ENCODE peak calls at places on chromosomes 6 and 20, in six cellular contexts. One of them, this sample, is unnamed.

GRCh38 chr6:159390384-159390783 is 221.2 kb downstream of the FNDC1 start:
- DNase-seq in NCI-H510A treated with DMSO at 0.1 percent for 48 hours: no peak
- DNase-seq in activated CD4-positive, alpha-beta memory T cell treated with anti-CD3 and anti-CD28 coated beads, Interleukin-2, amount 10 ng/mL, durations not matched to agents 7 days and 5 days: no peak
- DNase-seq in mesendoderm: no peak
- DNase-seq in M059J: no peak
- DNase-seq in HCEC 1CT: no peak
- DNase-seq in this sample: no peak

GRCh38 chr6:24827162-24827561 is 28.4 kb upstream of the ARMH2 start:
- DNase-seq in NCI-H510A treated with DMSO at 0.1 percent for 48 hours: no peak
- DNase-seq in activated CD4-positive, alpha-beta memory T cell treated with anti-CD3 and anti-CD28 coated beads, Interleukin-2, amount 10 ng/mL, durations not matched to agents 7 days and 5 days: no peak
- DNase-seq in mesendoderm: no peak
- DNase-seq in M059J: no peak
- DNase-seq in HCEC 1CT: no peak
- DNase-seq in this sample: no peak

GRCh38 chr6:143962644-143962929 is 45.5 kb downstream of the PLAGL1 start:
- DNase-seq in NCI-H510A treated with DMSO at 0.1 percent for 48 hours: no peak
- DNase-seq in activated CD4-positive, alpha-beta memory T cell treated with anti-CD3 and anti-CD28 coated beads, Interleukin-2, amount 10 ng/mL, durations not matched to agents 7 days and 5 days: no peak
- DNase-seq in mesendoderm: peak; percentile 74
- DNase-seq in M059J: peak; percentile 42
- DNase-seq in HCEC 1CT: peak; percentile 36
- DNase-seq in this sample: no peak

GRCh38 chr6:88455317-88455716 is 289.2 kb upstream of the CNR1 start:
- DNase-seq in NCI-H510A treated with DMSO at 0.1 percent for 48 hours: no peak
- DNase-seq in activated CD4-positive, alpha-beta memory T cell treated with anti-CD3 and anti-CD28 coated beads, Interleukin-2, amount 10 ng/mL, durations not matched to agents 7 days and 5 days: no peak
- DNase-seq in mesendoderm: no peak
- DNase-seq in M059J: no peak
- DNase-seq in HCEC 1CT: no peak
- DNase-seq in this sample: no peak

GRCh38 chr6:157535354-157536217 is 154.6 kb downstream of the ZDHHC14 start:
- DNase-seq in NCI-H510A treated with DMSO at 0.1 percent for 48 hours: no peak
- DNase-seq in activated CD4-positive, alpha-beta memory T cell treated with anti-CD3 and anti-CD28 coated beads, Interleukin-2, amount 10 ng/mL, durations not matched to agents 7 days and 5 days: peak; percentile 36
- DNase-seq in mesendoderm: no peak
- DNase-seq in M059J: peak; percentile 90
- DNase-seq in HCEC 1CT: peak; percentile 67
- DNase-seq in this sample: no peak

GRCh38 chr6:150395388-150396009 is 26.7 kb downstream of the IYD start:
- DNase-seq in NCI-H510A treated with DMSO at 0.1 percent for 48 hours: peak; percentile 70
- DNase-seq in activated CD4-positive, alpha-beta memory T cell treated with anti-CD3 and anti-CD28 coated beads, Interleukin-2, amount 10 ng/mL, durations not matched to agents 7 days and 5 days: peak; percentile 38
- DNase-seq in mesendoderm: peak; percentile 82
- DNase-seq in M059J: peak; percentile 55
- DNase-seq in HCEC 1CT: no peak
- DNase-seq in this sample: peak; percentile 47

GRCh38 chr20:17809714-17810631 is 110.2 kb downstream of the BANF2 start:
- DNase-seq in NCI-H510A treated with DMSO at 0.1 percent for 48 hours: no peak
- DNase-seq in activated CD4-positive, alpha-beta memory T cell treated with anti-CD3 and anti-CD28 coated beads, Interleukin-2, amount 10 ng/mL, durations not matched to agents 7 days and 5 days: no peak
- DNase-seq in mesendoderm: peak; percentile 12
- DNase-seq in M059J: peak; percentile 61
- DNase-seq in HCEC 1CT: peak; percentile 49
- DNase-seq in this sample: no peak

GRCh38 chr6:145096846-145097245 is 638.5 kb downstream of the EPM2A start:
- DNase-seq in NCI-H510A treated with DMSO at 0.1 percent for 48 hours: no peak
- DNase-seq in activated CD4-positive, alpha-beta memory T cell treated with anti-CD3 and anti-CD28 coated beads, Interleukin-2, amount 10 ng/mL, durations not matched to agents 7 days and 5 days: no peak
- DNase-seq in mesendoderm: no peak
- DNase-seq in M059J: peak; percentile 39
- DNase-seq in HCEC 1CT: no peak
- DNase-seq in this sample: peak; percentile 21

GRCh38 chr6:70150521-70150920 is 152.4 kb downstream of the COL9A1 start:
- DNase-seq in NCI-H510A treated with DMSO at 0.1 percent for 48 hours: no peak
- DNase-seq in activated CD4-positive, alpha-beta memory T cell treated with anti-CD3 and anti-CD28 coated beads, Interleukin-2, amount 10 ng/mL, durations not matched to agents 7 days and 5 days: no peak
- DNase-seq in mesendoderm: no peak
- DNase-seq in M059J: no peak
- DNase-seq in HCEC 1CT: no peak
- DNase-seq in this sample: no peak

GRCh38 chr6:46914279-46914810 is 7.4 kb downstream of the ADGRF5 start:
- DNase-seq in NCI-H510A treated with DMSO at 0.1 percent for 48 hours: no peak
- DNase-seq in activated CD4-positive, alpha-beta memory T cell treated with anti-CD3 and anti-CD28 coated beads, Interleukin-2, amount 10 ng/mL, durations not matched to agents 7 days and 5 days: no peak
- DNase-seq in mesendoderm: peak; percentile 58
- DNase-seq in M059J: peak; percentile 49
- DNase-seq in HCEC 1CT: no peak
- DNase-seq in this sample: peak; percentile 14

GRCh38 chr20:49610701-49611538 is 43.0 kb upstream of the PTGIS start:
- DNase-seq in NCI-H510A treated with DMSO at 0.1 percent for 48 hours: peak; percentile 79
- DNase-seq in activated CD4-positive, alpha-beta memory T cell treated with anti-CD3 and anti-CD28 coated beads, Interleukin-2, amount 10 ng/mL, durations not matched to agents 7 days and 5 days: peak; percentile 83
- DNase-seq in mesendoderm: peak; percentile 96
- DNase-seq in M059J: peak; percentile 70
- DNase-seq in HCEC 1CT: peak; percentile 42
- DNase-seq in this sample: peak; percentile 39

GRCh38 chr20:825710-826421 is 7.6 kb upstream of the FAM110A start:
- DNase-seq in NCI-H510A treated with DMSO at 0.1 percent for 48 hours: no peak
- DNase-seq in activated CD4-positive, alpha-beta memory T cell treated with anti-CD3 and anti-CD28 coated beads, Interleukin-2, amount 10 ng/mL, durations not matched to agents 7 days and 5 days: no peak
- DNase-seq in mesendoderm: no peak
- DNase-seq in M059J: no peak
- DNase-seq in HCEC 1CT: no peak
- DNase-seq in this sample: no peak

GRCh38 chr6:113732384-113732966 is 124.7 kb upstream of the MARCKS start:
- DNase-seq in NCI-H510A treated with DMSO at 0.1 percent for 48 hours: peak; percentile 5
- DNase-seq in activated CD4-positive, alpha-beta memory T cell treated with anti-CD3 and anti-CD28 coated beads, Interleukin-2, amount 10 ng/mL, durations not matched to agents 7 days and 5 days: no peak
- DNase-seq in mesendoderm: no peak
- DNase-seq in M059J: peak; percentile 15
- DNase-seq in HCEC 1CT: no peak
- DNase-seq in this sample: peak; percentile 60

GRCh38 chr6:69232506-69233194 is 564.2 kb downstream of the LMBRD1 start:
- DNase-seq in NCI-H510A treated with DMSO at 0.1 percent for 48 hours: peak; percentile 45
- DNase-seq in activated CD4-positive, alpha-beta memory T cell treated with anti-CD3 and anti-CD28 coated beads, Interleukin-2, amount 10 ng/mL, durations not matched to agents 7 days and 5 days: peak; percentile 58
- DNase-seq in mesendoderm: peak; percentile 78
- DNase-seq in M059J: peak; percentile 66
- DNase-seq in HCEC 1CT: peak; percentile 2
- DNase-seq in this sample: no peak

GRCh38 chr6:170147832-170148708 is 142.8 kb downstream of the DLL1 start:
- DNase-seq in NCI-H510A treated with DMSO at 0.1 percent for 48 hours: no peak
- DNase-seq in activated CD4-positive, alpha-beta memory T cell treated with anti-CD3 and anti-CD28 coated beads, Interleukin-2, amount 10 ng/mL, durations not matched to agents 7 days and 5 days: peak; percentile 73
- DNase-seq in mesendoderm: peak; percentile 73
- DNase-seq in M059J: no peak
- DNase-seq in HCEC 1CT: no peak
- DNase-seq in this sample: peak; percentile 17

GRCh38 chr20:32191873-32192272 is 15.7 kb downstream of the PLAGL2 start:
- DNase-seq in NCI-H510A treated with DMSO at 0.1 percent for 48 hours: no peak
- DNase-seq in activated CD4-positive, alpha-beta memory T cell treated with anti-CD3 and anti-CD28 coated beads, Interleukin-2, amount 10 ng/mL, durations not matched to agents 7 days and 5 days: no peak
- DNase-seq in mesendoderm: no peak
- DNase-seq in M059J: no peak
- DNase-seq in HCEC 1CT: no peak
- DNase-seq in this sample: no peak

GRCh38 chr6:159985296-159985940 is 16.5 kb downstream of the IGF2R start:
- DNase-seq in NCI-H510A treated with DMSO at 0.1 percent for 48 hours: no peak
- DNase-seq in activated CD4-positive, alpha-beta memory T cell treated with anti-CD3 and anti-CD28 coated beads, Interleukin-2, amount 10 ng/mL, durations not matched to agents 7 days and 5 days: no peak
- DNase-seq in mesendoderm: no peak
- DNase-seq in M059J: no peak
- DNase-seq in HCEC 1CT: no peak
- DNase-seq in this sample: no peak

GRCh38 chr6:100378576-100378975 is 86.1 kb downstream of the SIM1 start:
- DNase-seq in NCI-H510A treated with DMSO at 0.1 percent for 48 hours: no peak
- DNase-seq in activated CD4-positive, alpha-beta memory T cell treated with anti-CD3 and anti-CD28 coated beads, Interleukin-2, amount 10 ng/mL, durations not matched to agents 7 days and 5 days: no peak
- DNase-seq in mesendoderm: no peak
- DNase-seq in M059J: peak; percentile 10
- DNase-seq in HCEC 1CT: no peak
- DNase-seq in this sample: no peak

GRCh38 chr20:44495802-44496481 is 20.3 kb downstream of the TTPAL start:
- DNase-seq in NCI-H510A treated with DMSO at 0.1 percent for 48 hours: no peak
- DNase-seq in activated CD4-positive, alpha-beta memory T cell treated with anti-CD3 and anti-CD28 coated beads, Interleukin-2, amount 10 ng/mL, durations not matched to agents 7 days and 5 days: no peak
- DNase-seq in mesendoderm: no peak
- DNase-seq in M059J: peak; percentile 100
- DNase-seq in HCEC 1CT: peak; percentile 100
- DNase-seq in this sample: no peak

GRCh38 chr6:166771701-166772100 is 144.7 kb upstream of the RPS6KA2 start:
- DNase-seq in NCI-H510A treated with DMSO at 0.1 percent for 48 hours: no peak
- DNase-seq in activated CD4-positive, alpha-beta memory T cell treated with anti-CD3 and anti-CD28 coated beads, Interleukin-2, amount 10 ng/mL, durations not matched to agents 7 days and 5 days: no peak
- DNase-seq in mesendoderm: no peak
- DNase-seq in M059J: no peak
- DNase-seq in HCEC 1CT: no peak
- DNase-seq in this sample: no peak

GRCh38 chr6:6057442-6058053 is 50.8 kb upstream of the NRN1 start:
- DNase-seq in NCI-H510A treated with DMSO at 0.1 percent for 48 hours: peak; percentile 45
- DNase-seq in activated CD4-positive, alpha-beta memory T cell treated with anti-CD3 and anti-CD28 coated beads, Interleukin-2, amount 10 ng/mL, durations not matched to agents 7 days and 5 days: no peak
- DNase-seq in mesendoderm: peak; percentile 63
- DNase-seq in M059J: peak; percentile 54
- DNase-seq in HCEC 1CT: peak; percentile 1
- DNase-seq in this sample: no peak

This sample was measured in DMS153.